ENCODE peak calls at places on chromosome 10, in seven cellular contexts. Q is SK-N-SH, G is IMR-90, M is HCT116, R is keratinocyte, T is H9, X is A549. Z is an unnamed sample.

GRCh38 chr10:12193193-12193592 is 2.5 kb downstream of the NUDT5 start:
- DNase-seq in Q (no peak), G (peak; percentile 71), M (no peak), R (no peak), T (no peak), X (no peak), Z (peak; percentile 46)

GRCh38 chr10:2188371-2188770 is 451.0 kb upstream of the ADARB2 start:
- DNase-seq in Q (no peak), G (no peak), M (no peak), R (no peak), T (no peak), X (no peak), Z (no peak)

GRCh38 chr10:62772186-62772950 is 32.2 kb upstream of the ADO start:
- DNase-seq in Q (no peak), G (peak; percentile 17), M (no peak), R (no peak), T (no peak), X (no peak), Z (peak; percentile 21)

GRCh38 chr10:77251297-77252013 is 386.2 kb downstream of the KCNMA1 start:
- DNase-seq in Q (peak; percentile 58), G (peak; percentile 62), M (peak; percentile 13), R (no peak), T (peak; percentile 37), X (peak; percentile 63), Z (no peak)

GRCh38 chr10:110425684-110426293 is 71.9 kb upstream of the DUSP5 start:
- DNase-seq in Q (no peak), G (peak; percentile 99), M (no peak), R (no peak), T (no peak), X (peak; percentile 76), Z (peak; percentile 99)

GRCh38 chr10:3512263-3512662 is 272.7 kb downstream of the KLF6 start:
- DNase-seq in Q (no peak), G (no peak), M (no peak), R (no peak), T (no peak), X (no peak), Z (no peak)

GRCh38 chr10:20622522-20623270 is 274.4 kb downstream of the NEBL start:
- DNase-seq in Q (no peak), G (peak; percentile 1), M (no peak), R (no peak), T (no peak), X (no peak), Z (peak; percentile 61)

GRCh38 chr10:44385726-44386438 is 985 bp upstream of the CXCL12 start:
- DNase-seq in Q (peak; percentile 47), G (no peak), M (no peak), R (no peak), T (peak; percentile 46), X (no peak), Z (no peak)

GRCh38 chr10:74432841-74433594 is 282.0 kb downstream of the ADK start:
- DNase-seq in Q (peak; percentile 41), G (peak; percentile 70), M (no peak), R (no peak), T (no peak), X (no peak), Z (peak; percentile 76)

GRCh38 chr10:73873163-73873842 is 1.1 kb downstream of the CAMK2G start:
- DNase-seq in Q (no peak), G (no peak), M (no peak), R (no peak), T (no peak), X (no peak), Z (no peak)

GRCh38 chr10:44968887-44969400 is 9.3 kb downstream of the RASSF4 start:
- DNase-seq in Q (no peak), G (no peak), M (no peak), R (no peak), T (no peak), X (no peak), Z (no peak)

GRCh38 chr10:11329055-11329673 is 282.3 kb downstream of the USP6NL start:
- DNase-seq in Q (no peak), G (no peak), M (no peak), R (no peak), T (no peak), X (no peak), Z (no peak)

GRCh38 chr10:122164815-122165491 is 106.1 kb upstream of the BTBD16 start:
- DNase-seq in Q (no peak), G (no peak), M (no peak), R (no peak), T (no peak), X (no peak), Z (no peak)

GRCh38 chr10:118977022-118977599 is 52.4 kb upstream of the NANOS1 start:
- DNase-seq in Q (no peak), G (no peak), M (no peak), R (no peak), T (peak; percentile 19), X (no peak), Z (no peak)

GRCh38 chr10:118978998-118979350 is 50.5 kb upstream of the NANOS1 start:
- DNase-seq in Q (no peak), G (no peak), M (no peak), R (no peak), T (peak; percentile 5), X (no peak), Z (no peak)

GRCh38 chr10:118977864-118978263 is 51.6 kb upstream of the NANOS1 start:
- DNase-seq in Q (no peak), G (no peak), M (no peak), R (no peak), T (peak; percentile 27), X (no peak), Z (no peak)

GRCh38 chr10:118979661-118980060 is 49.9 kb upstream of the NANOS1 start:
- DNase-seq in Q (no peak), G (no peak), M (no peak), R (no peak), T (peak; percentile 14), X (no peak), Z (no peak)

GRCh38 chr10:118978316-118978997 is 51.1 kb upstream of the NANOS1 start:
- DNase-seq in Q (no peak), G (no peak), M (no peak), R (no peak), T (peak; percentile 22), X (no peak), Z (no peak)
- H3K4me2 ChIP-seq in Q (no peak overlapping the region), G (no peak overlapping the region), M (no peak overlapping the region), R (no peak overlapping the region), T (no peak overlapping the region), X (no peak overlapping the region), Z (no peak overlapping the region)

DNA sequence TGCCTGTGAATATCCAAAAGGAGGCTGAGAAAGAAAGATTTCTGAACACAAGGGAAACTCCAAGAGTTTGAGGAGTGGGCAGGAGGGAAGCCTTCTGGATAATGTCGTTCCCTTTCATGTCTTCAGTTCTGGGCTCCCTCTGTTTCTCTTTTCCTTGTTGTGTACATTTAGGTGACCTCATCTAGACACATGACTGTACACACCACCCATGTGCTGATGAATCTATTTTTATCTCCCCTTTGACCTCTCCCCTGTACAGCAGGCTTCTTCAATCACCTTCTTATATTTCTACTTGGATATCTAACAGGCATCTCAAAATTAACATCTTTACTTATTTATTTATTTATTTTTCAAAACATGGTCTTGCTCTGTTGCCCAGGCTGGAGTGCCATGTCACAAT is 363.1 kb downstream of the GATA3 start:
- DNase-seq in Q (no peak), G (no peak), M (no peak), R (no peak), T (no peak), X (no peak), Z (no peak)
- TF ChIP-seq CTCF in Q (no peak), G (no peak), M (no peak), R (no peak), T (no peak), X (no peak), Z (no peak)

DNA sequence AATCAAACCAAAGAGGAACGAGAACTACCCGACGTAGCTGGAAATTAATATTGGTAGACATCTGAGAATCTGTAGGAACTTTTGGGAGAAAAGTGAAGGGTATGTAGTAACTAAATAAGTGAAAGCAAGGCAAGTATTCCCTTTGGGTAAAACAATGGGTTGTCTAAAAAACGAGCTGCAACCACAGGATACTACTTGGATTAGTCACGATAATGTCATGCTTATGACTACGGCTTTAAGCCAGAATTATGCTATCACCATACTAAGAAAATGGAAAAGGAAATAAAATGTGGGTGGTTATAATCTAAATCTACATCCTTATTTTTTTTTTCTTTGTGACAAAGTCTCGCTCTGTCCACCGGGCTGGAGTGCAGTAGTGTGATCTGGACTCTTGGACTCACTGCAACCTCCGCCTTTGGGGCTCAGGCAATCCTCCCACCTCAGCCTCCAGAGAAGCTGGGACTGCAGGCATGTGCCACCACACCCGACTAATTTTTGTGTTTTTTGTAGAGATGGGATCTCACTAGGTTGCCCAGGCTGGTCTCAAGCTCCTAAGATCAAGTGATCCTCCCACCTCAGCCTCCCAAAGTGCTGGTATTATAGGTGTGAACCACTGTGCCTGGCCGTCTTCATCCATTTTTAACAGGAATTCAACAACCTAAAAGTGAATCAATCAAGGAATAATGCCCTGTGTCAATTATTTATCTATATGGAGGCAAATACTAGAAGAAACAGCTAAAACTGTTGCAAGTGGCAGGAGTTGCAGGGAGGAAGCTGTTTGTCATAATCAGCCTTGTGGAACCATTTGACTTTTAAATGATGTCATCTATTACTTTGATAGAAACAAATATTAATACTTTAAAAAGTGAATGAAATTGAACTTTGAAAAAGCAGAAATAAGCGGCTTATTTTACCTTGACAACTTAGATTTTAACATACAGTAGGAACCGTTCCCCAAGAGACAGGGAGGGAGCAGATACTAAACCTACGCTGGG is 189.3 kb downstream of the PRPF18 start:
- DNase-seq in Q (no peak), G (peak; percentile 93), M (no peak), R (no peak), T (no peak), X (no peak), Z (peak; percentile 92)
- H3K4me2 ChIP-seq in Q (peak overlapping the region; percentile 18), G (peak overlapping the region; percentile 72), M (no peak overlapping the region), R (peak overlapping the region; percentile 50), T (no peak overlapping the region), X (no peak overlapping the region), Z (peak overlapping the region; percentile 78)

GRCh38 chr10:86064219-86064618 is 302.4 kb downstream of the GRID1 start:
- DNase-seq in Q (no peak), G (no peak), M (no peak), R (no peak), T (no peak), X (no peak), Z (no peak)

GRCh38 chr10:86060386-86061280 is 306.0 kb downstream of the GRID1 start:
- DNase-seq in Q (no peak), G (no peak), M (no peak), R (no peak), T (no peak), X (no peak), Z (no peak)

GRCh38 chr10:86061301-86061873 is 305.2 kb downstream of the GRID1 start:
- DNase-seq in Q (no peak), G (no peak), M (no peak), R (no peak), T (no peak), X (no peak), Z (no peak)

GRCh38 chr10:86062151-86062550 is 304.4 kb downstream of the GRID1 start:
- DNase-seq in Q (no peak), G (no peak), M (no peak), R (no peak), T (no peak), X (no peak), Z (no peak)

DNA sequence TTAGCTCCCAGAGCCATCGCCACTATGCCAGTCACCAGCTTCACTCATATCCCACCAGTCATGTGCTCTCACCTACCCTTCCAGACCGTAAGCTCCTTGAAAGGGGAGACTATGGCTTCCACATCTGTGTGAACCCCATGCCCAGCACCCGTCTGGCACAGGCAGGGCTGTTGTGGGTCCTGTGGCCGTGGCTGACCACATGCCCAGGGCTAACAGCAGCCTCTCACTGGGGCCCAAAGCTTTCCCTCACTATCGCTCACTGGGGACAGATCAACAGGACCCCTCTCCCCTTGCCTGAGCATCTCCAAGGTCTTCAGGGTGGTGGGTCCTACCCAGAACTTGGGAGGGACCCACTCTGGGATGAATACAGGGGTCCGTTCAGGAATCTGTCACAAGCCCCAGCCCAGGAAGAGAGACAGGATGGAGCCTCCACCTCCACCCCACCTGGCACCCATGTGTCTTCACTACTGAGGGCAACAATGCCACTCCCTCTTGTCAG is 303.9 kb downstream of the GRID1 start:
- DNase-seq in Q (no peak), G (no peak), M (no peak), R (no peak), T (no peak), X (no peak), Z (no peak)
- TF ChIP-seq CTCF in Q (no peak), G (no peak), M (no peak), R (no peak), T (no peak), X (no peak), Z (no peak)

Z was measured in astrocyte.